ENCODE peak calls at places on chromosomes 12 and 14, in six cellular contexts. E is HFF-Myc, N is fibroblast of mammary gland, K is Peyer's patch, P is PC-9, T is pancreas. F is an unnamed sample.

GRCh38 chr14:90739318-90740077 is 76.7 kb downstream of the TTC7B start:
- DNase-seq in E (no peak), N (no peak), K (no peak), P (no peak), T (no peak), F (no peak)

GRCh38 chr12:130818381-130819247 is 20.4 kb downstream of the STX2 start:
- DNase-seq in E (no peak), N (peak; percentile 57), K (peak; percentile 86), P (no peak), T (peak; percentile 53), F (no peak)

GRCh38 chr12:98053202-98053601 is 462.2 kb upstream of the TMPO start:
- DNase-seq in E (no peak), N (no peak), K (no peak), P (no peak), T (no peak), F (no peak)

GRCh38 chr12:107448198-107448597 is 237.4 kb upstream of the PWP1 start:
- DNase-seq in E (no peak), N (peak; percentile 34), K (peak; percentile 53), P (no peak), T (no peak), F (no peak)

GRCh38 chr12:91588874-91589454 is 406.3 kb upstream of the DCN start:
- DNase-seq in E (no peak), N (no peak), K (no peak), P (no peak), T (no peak), F (no peak)

GRCh38 chr12:105939181-105939721 is 199.5 kb downstream of the NUAK1 start:
- DNase-seq in E (no peak), N (no peak), K (no peak), P (no peak), T (no peak), F (no peak)

GRCh38 chr12:49367381-49368239 is at the start of gene SPATS2:
- DNase-seq in E (no peak), N (no peak), K (peak; percentile 97), P (no peak), T (peak; percentile 90), F (no peak)

GRCh38 chr12:28409892-28410291 is 219.6 kb downstream of the CCDC91 start:
- DNase-seq in E (no peak), N (peak; percentile 59), K (no peak), P (no peak), T (no peak), F (no peak)

GRCh38 chr12:6039894-6040601 is 84.4 kb downstream of the VWF start:
- DNase-seq in E (peak; percentile 53), N (peak; percentile 75), K (peak; percentile 74), P (peak; percentile 44), T (no peak), F (no peak)

GRCh38 chr14:61150851-61151250 is 130.3 kb downstream of the TMEM30B start:
- DNase-seq in E (no peak), N (peak; percentile 94), K (no peak), P (no peak), T (no peak), F (no peak)

GRCh38 chr14:67428501-67429031 is 16.6 kb upstream of the PLEK2 start:
- DNase-seq in E (peak; percentile 52), N (peak; percentile 83), K (peak; percentile 73), P (peak; percentile 84), T (peak; percentile 41), F (no peak)

GRCh38 chr12:31118347-31118830 is 44.7 kb downstream of the DDX11 start:
- DNase-seq in E (no peak), N (no peak), K (peak; percentile 57), P (no peak), T (no peak), F (no peak)

GRCh38 chr12:4111010-4111409 is 162.6 kb upstream of the CCND2 start:
- DNase-seq in E (no peak), N (no peak), K (no peak), P (no peak), T (no peak), F (no peak)

GRCh38 chr12:13347241-13348043 is 150.9 kb downstream of the EMP1 start:
- DNase-seq in E (peak; percentile 76), N (peak; percentile 99), K (no peak), P (no peak), T (no peak), F (peak; percentile 93)

GRCh38 chr14:36132826-36133225 is 43.7 kb downstream of the PTCSC3 start:
- DNase-seq in E (no peak), N (no peak), K (no peak), P (no peak), T (no peak), F (no peak)

GRCh38 chr14:59244581-59244980 is 56.1 kb downstream of the DAAM1 start:
- DNase-seq in E (no peak), N (no peak), K (no peak), P (no peak), T (no peak), F (no peak)

GRCh38 chr12:27644446-27644845 is 51.8 kb upstream of the REP15 start:
- DNase-seq in E (no peak), N (peak; percentile 72), K (no peak), P (no peak), T (no peak), F (no peak)

GRCh38 chr14:75042040-75042439 is 9.2 kb downstream of the MLH3 start:
- DNase-seq in E (no peak), N (peak; percentile 56), K (no peak), P (peak; percentile 19), T (no peak), F (peak; percentile 65)

GRCh38 chr14:72894623-72895378 is 900 bp upstream of the DPF3 start:
- DNase-seq in E (no peak), N (no peak), K (peak; percentile 49), P (no peak), T (peak; percentile 39), F (no peak)

GRCh38 chr14:64612021-64612380 is 62.2 kb downstream of the PPP1R36 start:
- DNase-seq in E (peak; percentile 56), N (peak; percentile 56), K (no peak), P (peak; percentile 46), T (no peak), F (peak; percentile 46)

GRCh38 chr12:96989916-96990315 is 82.9 kb downstream of the NEDD1 start:
- DNase-seq in E (no peak), N (no peak), K (no peak), P (no peak), T (no peak), F (no peak)

GRCh38 chr12:43797561-43798217 is 8.4 kb downstream of the TWF1 start:
- DNase-seq in E (no peak), N (peak; percentile 26), K (no peak), P (no peak), T (no peak), F (no peak)

GRCh38 chr12:5439333-5439732 is 7.4 kb downstream of the NTF3 start:
- DNase-seq in E (peak; percentile 66), N (no peak), K (no peak), P (no peak), T (no peak), F (no peak)

GRCh38 chr14:59301354-59301753 is 112.9 kb downstream of the DAAM1 start:
- DNase-seq in E (no peak), N (no peak), K (peak; percentile 66), P (no peak), T (no peak), F (no peak)

GRCh38 chr12:16610743-16611142 is 4.8 kb upstream of the LMO3 start:
- DNase-seq in E (no peak), N (no peak), K (no peak), P (no peak), T (no peak), F (no peak)

GRCh38 chr14:22887990-22888378 is 5.0 kb downstream of the REM2 start:
- DNase-seq in E (no peak), N (no peak), K (peak; percentile 84), P (no peak), T (no peak), F (no peak)

GRCh38 chr12:98745578-98746391 is 100.7 kb downstream of the APAF1 start:
- DNase-seq in E (no peak), N (no peak), K (no peak), P (no peak), T (no peak), F (no peak)

GRCh38 chr14:104442611-104443390 is 136.8 kb upstream of the C14orf180 start:
- DNase-seq in E (no peak), N (no peak), K (no peak), P (no peak), T (no peak), F (no peak)

GRCh38 chr14:91138511-91139359 is 24.9 kb downstream of the DGLUCY start:
- DNase-seq in E (no peak), N (peak; percentile 50), K (no peak), P (no peak), T (no peak), F (no peak)

GRCh38 chr12:51683763-51684357 is 92.8 kb downstream of the SCN8A start:
- DNase-seq in E (no peak), N (peak; percentile 68), K (no peak), P (no peak), T (peak; percentile 34), F (no peak)

GRCh38 chr12:75959506-75959905 is 72.1 kb downstream of the PHLDA1 start:
- DNase-seq in E (no peak), N (no peak), K (no peak), P (peak; percentile 62), T (no peak), F (no peak)

GRCh38 chr12:2796187-2796663 is 1.5 kb downstream of the FKBP4 start:
- DNase-seq in E (no peak), N (no peak), K (no peak), P (peak; percentile 42), T (no peak), F (no peak)
- TF ChIP-seq CTCF in E (no peak), N (no peak), K (no peak), P (no peak), T (no peak), F (peak; percentile 52)

GRCh38 chr14:76138119-76138757 is 13.5 kb upstream of the GPATCH2L start:
- DNase-seq in E (no peak), N (no peak), K (no peak), P (no peak), T (no peak), F (no peak)
- H3K4me3 ChIP-seq in E (peak overlapping the region; percentile 1), N (no peak overlapping the region), K (no peak overlapping the region), P (no peak overlapping the region), T (peak overlapping the region; percentile 34), F (no peak overlapping the region)

DNA sequence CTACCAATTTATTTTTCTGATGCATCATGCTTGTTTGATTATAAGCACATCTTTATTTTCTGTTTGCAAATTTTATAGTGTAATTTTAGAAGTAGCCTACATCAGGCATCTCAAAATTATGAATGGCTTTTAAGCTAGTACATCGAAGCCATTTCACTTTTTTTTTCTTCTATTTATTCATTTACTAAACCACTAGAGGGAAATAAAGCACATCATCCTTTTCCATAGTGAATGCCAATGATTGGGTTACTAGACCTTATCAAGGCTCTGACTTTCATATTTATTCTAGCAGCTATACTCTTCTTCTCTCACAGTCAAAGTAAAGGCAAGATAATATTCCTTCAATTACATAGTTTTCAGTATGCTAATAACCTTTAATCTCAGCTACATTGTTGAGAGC is 736.4 kb upstream of the LRFN5 start:
- DNase-seq in E (no peak), N (no peak), K (no peak), P (no peak), T (no peak), F (no peak)
- TF ChIP-seq CTCF in E (no peak), N (no peak), K (no peak), P (no peak), T (no peak), F (peak; percentile 25)

GRCh38 chr12:55842681-55843429 is at the start of gene MMP19:
- DNase-seq in E (peak; percentile 65), N (peak; percentile 88), K (no peak), P (peak; percentile 41), T (no peak), F (no peak)
- H3K4me3 ChIP-seq in E (peak within 1 kb of the TSS; percentile 41), N (peak within 1 kb of the TSS; percentile 76), K (peak within 1 kb of the TSS; percentile 28), P (peak within 1 kb of the TSS; percentile 20), T (peak within 1 kb of the TSS; percentile 12), F (no peak within 1 kb of the TSS)

GRCh38 chr12:29782821-29783772 is 645 bp downstream of the TMTC1 start:
- DNase-seq in E (no peak), N (peak; percentile 35), K (no peak), P (no peak), T (peak; percentile 26), F (no peak)
- TF ChIP-seq CTCF in E (no peak), N (no peak), K (no peak), P (no peak), T (no peak), F (no peak)